ENCODE peak calls at places on chromosome 13, in four cellular contexts. T, R, L and Z are unnamed samples.

GRCh38 chr13:105972811-105973590 is 562.5 kb downstream of the EFNB2 start:
- DNase-seq in T (no peak), R (no peak), L (no peak), Z (no peak)

GRCh38 chr13:50969691-50970090 is 60.1 kb downstream of the RNASEH2B start:
- DNase-seq in T (no peak), L (peak; percentile 14), R (no peak), Z (peak; percentile 4)

GRCh38 chr13:94346261-94347019 is 133.0 kb downstream of the DCT start:
- DNase-seq in T (no peak), R (no peak), L (no peak), Z (no peak)

GRCh38 chr13:79525458-79525857 is 44.5 kb downstream of the NDFIP2 start:
- DNase-seq in T (no peak), L (peak; percentile 50), R (no peak), Z (peak; percentile 20)

GRCh38 chr13:41326661-41327060 is 15.6 kb downstream of the NAA16 start:
- DNase-seq in T (no peak), R (no peak), L (no peak), Z (no peak)

GRCh38 chr13:83515267-83515666 is 367.0 kb downstream of the SLITRK1 start:
- DNase-seq in R (no peak), L (no peak), T (peak; percentile 45), Z (no peak)

GRCh38 chr13:36559388-36559787 is 114.4 kb upstream of the SERTM1 start:
- DNase-seq in R (no peak), T (no peak), L (no peak), Z (no peak)

GRCh38 chr13:73870036-73870741 is 264.0 kb downstream of the KLF12 start:
- DNase-seq in T (no peak), R (no peak), L (no peak), Z (no peak)

GRCh38 chr13:46679369-46680180 is 117.4 kb downstream of the ESD start:
- DNase-seq in R (peak; percentile 58), T (no peak), L (peak; percentile 42), Z (peak; percentile 36)

GRCh38 chr13:112588490-112589297 is 741 bp upstream of the TUBGCP3 start:
- DNase-seq in T (no peak), R (no peak), L (no peak), Z (no peak)

GRCh38 chr13:26540319-26540718 is 17.2 kb upstream of the WASF3 start:
- DNase-seq in R (no peak), T (no peak), L (no peak), Z (no peak)

GRCh38 chr13:42001580-42001979 is 40.7 kb upstream of the VWA8 start:
- DNase-seq in R (no peak), L (no peak), T (peak; percentile 75), Z (peak; percentile 37)

GRCh38 chr13:111893071-111893606 is 173.8 kb upstream of the SOX1 start:
- DNase-seq in L (no peak), T (no peak), R (no peak), Z (peak; percentile 75)

GRCh38 chr13:54175470-54175869 is 1146.9 kb downstream of the OLFM4 start:
- DNase-seq in L (no peak), R (no peak), T (no peak), Z (no peak)

GRCh38 chr13:73922728-73923393 is 211.3 kb downstream of the KLF12 start:
- DNase-seq in L (no peak), R (no peak), T (no peak), Z (no peak)

GRCh38 chr13:44543424-44543823 is 32.7 kb downstream of the TSC22D1 start:
- DNase-seq in R (no peak), L (no peak), T (no peak), Z (no peak)

GRCh38 chr13:111460548-111461444 is 140.4 kb downstream of the TEX29 start:
- DNase-seq in R (no peak), T (peak; percentile 8), L (peak; percentile 84), Z (peak; percentile 40)

GRCh38 chr13:42405665-42406390 is 133.9 kb downstream of the AKAP11 start:
- DNase-seq in R (peak; percentile 9), L (no peak), T (no peak), Z (peak; percentile 51)

GRCh38 chr13:105202384-105202783 is 1333.1 kb downstream of the EFNB2 start:
- DNase-seq in L (peak; percentile 94), T (no peak), R (no peak), Z (no peak)

GRCh38 chr13:112244061-112244460 is 132.1 kb upstream of the SPACA7 start:
- DNase-seq in T (no peak), L (no peak), R (no peak), Z (no peak)

GRCh38 chr13:26653310-26653709 is 95.8 kb downstream of the WASF3 start:
- DNase-seq in L (no peak), T (peak; percentile 21), R (no peak), Z (peak; percentile 4)

GRCh38 chr13:54194233-54195024 is 1165.8 kb downstream of the OLFM4 start:
- DNase-seq in T (no peak), L (no peak), R (no peak), Z (no peak)

GRCh38 chr13:112106467-112107141 is 39.7 kb downstream of the SOX1 start:
- DNase-seq in R (no peak), L (peak; percentile 72), T (no peak), Z (no peak)

GRCh38 chr13:110109910-110110309 is 197.0 kb downstream of the COL4A1 start:
- DNase-seq in R (no peak), T (peak; percentile 80), L (peak; percentile 39), Z (peak; percentile 82)

GRCh38 chr13:40384976-40385857 is 281.2 kb downstream of the FOXO1 start:
- DNase-seq in L (no peak), R (no peak), T (no peak), Z (no peak)

GRCh38 chr13:108154421-108154858 is 60.9 kb downstream of the LIG4 start:
- DNase-seq in T (no peak), L (no peak), R (no peak), Z (no peak)

GRCh38 chr13:24688111-24688510 is 7.9 kb downstream of the ATP12A start:
- DNase-seq in L (no peak), R (no peak), T (no peak), Z (no peak)

GRCh38 chr13:74651121-74651520 is 516.9 kb upstream of the KLF12 start:
- DNase-seq in R (no peak), L (no peak), T (no peak), Z (no peak)

GRCh38 chr13:70634893-70635292 is 526.6 kb upstream of the KLHL1 start:
- DNase-seq in T (no peak), R (no peak), L (no peak), Z (no peak)

GRCh38 chr13:95185851-95186250 is 115.4 kb downstream of the ABCC4 start:
- DNase-seq in L (peak; percentile 60), R (no peak), T (no peak), Z (no peak)

GRCh38 chr13:50519866-50520265 is 323.6 kb downstream of the DLEU7 start:
- DNase-seq in T (no peak), L (no peak), R (no peak), Z (no peak)

GRCh38 chr13:26950968-26951367 is 190.4 kb upstream of the GPR12 start:
- DNase-seq in L (no peak), R (no peak), T (no peak), Z (no peak)

GRCh38 chr13:29858667-29859066 is 8.2 kb upstream of the UBL3 start:
- DNase-seq in R (no peak), T (no peak), L (no peak), Z (no peak)

GRCh38 chr13:102948006-102948405 is 102.2 kb downstream of the ERCC5 start:
- DNase-seq in T (no peak), L (peak; percentile 98), R (no peak), Z (peak; percentile 13)

GRCh38 chr13:83831796-83832195 is 50.5 kb downstream of the SLITRK1 start:
- DNase-seq in T (no peak), L (no peak), R (no peak), Z (no peak)

GRCh38 chr13:27336005-27336673 is 65.5 kb downstream of the RASL11A start:
- DNase-seq in T (peak; percentile 34), R (no peak), L (no peak), Z (peak; percentile 34)

GRCh38 chr13:21579754-21580316 is 24.1 kb downstream of the MICU2 start:
- DNase-seq in T (no peak), L (no peak), R (no peak), Z (no peak)

GRCh38 chr13:74868044-74868443 is 613.9 kb downstream of the TBC1D4 start:
- DNase-seq in R (no peak), L (no peak), T (no peak), Z (no peak)